ENCODE peak calls at places on chromosomes 4 and X, in nine cellular contexts. One of them, this sample, is unnamed.

GRCh38 chr4:71009796-71010588 is 16.5 kb downstream of the DCK start:
- DNase-seq in bronchial epithelial cell: peak; percentile 54
- DNase-seq in HCT116: peak; percentile 39
- DNase-seq in aorta: no peak
- DNase-seq in PC-3: peak; percentile 66
- DNase-seq in adrenal gland: no peak
- DNase-seq in foreskin fibroblast: no peak
- DNase-seq in uterus: no peak
- DNase-seq in fibroblast of lung: peak; percentile 43
- DNase-seq in this sample: no peak

GRCh38 chr4:151581575-151581974 is 172.6 kb downstream of the FHIP1A start:
- DNase-seq in bronchial epithelial cell: no peak
- DNase-seq in HCT116: no peak
- DNase-seq in aorta: no peak
- DNase-seq in PC-3: no peak
- DNase-seq in adrenal gland: no peak
- DNase-seq in foreskin fibroblast: no peak
- DNase-seq in uterus: no peak
- DNase-seq in fibroblast of lung: no peak
- DNase-seq in this sample: no peak

GRCh38 chr4:110487873-110488272 is 11.9 kb downstream of the ENPEP start:
- DNase-seq in bronchial epithelial cell: peak; percentile 29
- DNase-seq in HCT116: no peak
- DNase-seq in aorta: no peak
- DNase-seq in PC-3: peak; percentile 19
- DNase-seq in adrenal gland: no peak
- DNase-seq in foreskin fibroblast: no peak
- DNase-seq in uterus: no peak
- DNase-seq in fibroblast of lung: no peak
- DNase-seq in this sample: no peak

GRCh38 chr4:20432098-20432497 is 180.4 kb downstream of the SLIT2 start:
- DNase-seq in bronchial epithelial cell: no peak
- DNase-seq in HCT116: no peak
- DNase-seq in aorta: no peak
- DNase-seq in PC-3: no peak
- DNase-seq in adrenal gland: no peak
- DNase-seq in foreskin fibroblast: no peak
- DNase-seq in uterus: no peak
- DNase-seq in fibroblast of lung: peak; percentile 45
- DNase-seq in this sample: no peak

GRCh38 chr4:107838138-107838618 is 13.4 kb downstream of the SGMS2 start:
- DNase-seq in bronchial epithelial cell: peak; percentile 65
- DNase-seq in HCT116: no peak
- DNase-seq in aorta: no peak
- DNase-seq in PC-3: no peak
- DNase-seq in adrenal gland: no peak
- DNase-seq in foreskin fibroblast: peak; percentile 44
- DNase-seq in uterus: no peak
- DNase-seq in fibroblast of lung: no peak
- DNase-seq in this sample: no peak

GRCh38 chrX:150085881-150086280 is 147.6 kb upstream of the EOLA2 start:
- DNase-seq in bronchial epithelial cell: peak; percentile 20
- DNase-seq in HCT116: no peak
- DNase-seq in aorta: no peak
- DNase-seq in PC-3: peak; percentile 59
- DNase-seq in adrenal gland: no peak
- DNase-seq in foreskin fibroblast: no peak
- DNase-seq in uterus: no peak
- DNase-seq in fibroblast of lung: peak; percentile 70
- DNase-seq in this sample: no peak

GRCh38 chrX:9341305-9342201 is 123.3 kb upstream of the TBL1X start:
- DNase-seq in bronchial epithelial cell: no peak
- DNase-seq in HCT116: no peak
- DNase-seq in aorta: peak; percentile 93
- DNase-seq in PC-3: peak; percentile 59
- DNase-seq in adrenal gland: peak; percentile 72
- DNase-seq in foreskin fibroblast: no peak
- DNase-seq in uterus: peak; percentile 69
- DNase-seq in fibroblast of lung: peak; percentile 53
- DNase-seq in this sample: no peak

GRCh38 chrX:20906571-20906970 is 467.6 kb upstream of the CNKSR2 start:
- DNase-seq in bronchial epithelial cell: peak; percentile 82
- DNase-seq in HCT116: no peak
- DNase-seq in aorta: no peak
- DNase-seq in PC-3: peak; percentile 50
- DNase-seq in adrenal gland: no peak
- DNase-seq in foreskin fibroblast: no peak
- DNase-seq in uterus: no peak
- DNase-seq in fibroblast of lung: peak; percentile 1
- DNase-seq in this sample: no peak

GRCh38 chr4:158051401-158052235 is 121.2 kb downstream of the GASK1B start:
- DNase-seq in bronchial epithelial cell: no peak
- DNase-seq in HCT116: no peak
- DNase-seq in aorta: peak; percentile 56
- DNase-seq in PC-3: no peak
- DNase-seq in adrenal gland: no peak
- DNase-seq in foreskin fibroblast: peak; percentile 87
- DNase-seq in uterus: peak; percentile 62
- DNase-seq in fibroblast of lung: peak; percentile 97
- DNase-seq in this sample: peak; percentile 87

GRCh38 chr4:6180841-6181631 is 19.3 kb downstream of the JAKMIP1 start:
- DNase-seq in bronchial epithelial cell: no peak
- DNase-seq in HCT116: no peak
- DNase-seq in aorta: no peak
- DNase-seq in PC-3: no peak
- DNase-seq in adrenal gland: no peak
- DNase-seq in foreskin fibroblast: no peak
- DNase-seq in uterus: no peak
- DNase-seq in fibroblast of lung: no peak
- DNase-seq in this sample: no peak

GRCh38 chr4:113147498-113148231 is 98.2 kb downstream of the ANK2 start:
- DNase-seq in bronchial epithelial cell: no peak
- DNase-seq in HCT116: no peak
- DNase-seq in aorta: no peak
- DNase-seq in PC-3: no peak
- DNase-seq in adrenal gland: no peak
- DNase-seq in foreskin fibroblast: no peak
- DNase-seq in uterus: no peak
- DNase-seq in fibroblast of lung: no peak
- DNase-seq in this sample: no peak
- H3K4me3 ChIP-seq in bronchial epithelial cell: no peak overlapping the region
- H3K4me3 ChIP-seq in HCT116: no peak overlapping the region
- H3K4me3 ChIP-seq in aorta: peak overlapping the region; percentile 94
- H3K4me3 ChIP-seq in PC-3: no peak overlapping the region
- H3K4me3 ChIP-seq in adrenal gland: no peak overlapping the region
- H3K4me3 ChIP-seq in foreskin fibroblast: no peak overlapping the region
- H3K4me3 ChIP-seq in uterus: peak overlapping the region; percentile 31
- H3K4me3 ChIP-seq in fibroblast of lung: no peak overlapping the region
- H3K4me3 ChIP-seq in this sample: no peak overlapping the region

GRCh38 chr4:153521467-153521866 is 55.3 kb downstream of the TMEM131L start:
- DNase-seq in bronchial epithelial cell: no peak
- DNase-seq in HCT116: no peak
- DNase-seq in aorta: no peak
- DNase-seq in PC-3: no peak
- DNase-seq in adrenal gland: no peak
- DNase-seq in foreskin fibroblast: no peak
- DNase-seq in uterus: no peak
- DNase-seq in fibroblast of lung: no peak
- DNase-seq in this sample: no peak
- H3K4me3 ChIP-seq in bronchial epithelial cell: no peak overlapping the region
- H3K4me3 ChIP-seq in HCT116: no peak overlapping the region
- H3K4me3 ChIP-seq in aorta: no peak overlapping the region
- H3K4me3 ChIP-seq in PC-3: no peak overlapping the region
- H3K4me3 ChIP-seq in adrenal gland: no peak overlapping the region
- H3K4me3 ChIP-seq in foreskin fibroblast: no peak overlapping the region
- H3K4me3 ChIP-seq in uterus: no peak overlapping the region
- H3K4me3 ChIP-seq in fibroblast of lung: no peak overlapping the region
- H3K4me3 ChIP-seq in this sample: no peak overlapping the region

DNA sequence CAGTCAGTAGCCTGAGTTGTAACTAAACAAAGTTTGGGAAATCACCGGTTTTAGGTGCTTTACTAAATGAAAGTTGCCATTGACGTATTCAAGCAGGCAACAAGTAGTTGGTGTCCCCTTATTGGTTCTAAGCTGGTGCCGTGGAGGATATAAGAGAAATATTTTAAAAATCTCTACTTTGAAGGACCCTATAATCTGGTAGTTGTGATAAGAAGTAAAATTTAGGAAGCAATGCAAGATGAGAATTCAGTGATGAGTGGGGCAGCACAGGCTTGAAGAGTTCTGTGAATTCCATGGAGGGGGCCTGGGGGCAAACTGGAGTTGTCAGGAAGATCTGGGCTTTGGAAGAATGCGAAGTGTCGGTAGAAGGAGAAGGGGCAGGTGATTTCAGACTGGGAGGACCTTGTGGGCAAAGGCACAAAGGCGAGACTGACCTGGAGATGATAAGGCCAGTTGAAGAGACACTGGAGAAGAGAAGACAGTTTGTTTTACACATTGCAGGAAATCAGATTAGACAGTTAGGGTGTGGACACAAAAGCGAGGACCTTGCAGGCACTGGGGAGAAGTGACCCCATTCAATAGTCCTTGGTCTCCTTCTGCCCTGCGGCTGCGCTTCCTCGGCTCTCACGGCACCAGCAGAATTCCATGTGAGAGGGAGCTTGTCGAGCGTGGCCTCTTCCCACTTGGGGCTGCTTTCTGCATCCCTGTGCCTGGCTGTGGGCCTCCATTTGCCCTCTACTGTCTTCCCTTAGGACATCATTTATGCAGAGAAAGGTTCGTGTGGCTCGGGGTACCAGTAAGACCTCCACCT is 1.3 kb downstream of the RHOH start:
- DNase-seq in bronchial epithelial cell: no peak
- DNase-seq in HCT116: no peak
- DNase-seq in aorta: no peak
- DNase-seq in PC-3: no peak
- DNase-seq in adrenal gland: no peak
- DNase-seq in foreskin fibroblast: no peak
- DNase-seq in uterus: no peak
- DNase-seq in fibroblast of lung: no peak
- DNase-seq in this sample: no peak
- H3K4me3 ChIP-seq in bronchial epithelial cell: no peak overlapping the region
- H3K4me3 ChIP-seq in HCT116: no peak overlapping the region
- H3K4me3 ChIP-seq in aorta: no peak overlapping the region
- H3K4me3 ChIP-seq in PC-3: no peak overlapping the region
- H3K4me3 ChIP-seq in adrenal gland: no peak overlapping the region
- H3K4me3 ChIP-seq in foreskin fibroblast: no peak overlapping the region
- H3K4me3 ChIP-seq in uterus: no peak overlapping the region
- H3K4me3 ChIP-seq in fibroblast of lung: no peak overlapping the region
- H3K4me3 ChIP-seq in this sample: no peak overlapping the region

DNA sequence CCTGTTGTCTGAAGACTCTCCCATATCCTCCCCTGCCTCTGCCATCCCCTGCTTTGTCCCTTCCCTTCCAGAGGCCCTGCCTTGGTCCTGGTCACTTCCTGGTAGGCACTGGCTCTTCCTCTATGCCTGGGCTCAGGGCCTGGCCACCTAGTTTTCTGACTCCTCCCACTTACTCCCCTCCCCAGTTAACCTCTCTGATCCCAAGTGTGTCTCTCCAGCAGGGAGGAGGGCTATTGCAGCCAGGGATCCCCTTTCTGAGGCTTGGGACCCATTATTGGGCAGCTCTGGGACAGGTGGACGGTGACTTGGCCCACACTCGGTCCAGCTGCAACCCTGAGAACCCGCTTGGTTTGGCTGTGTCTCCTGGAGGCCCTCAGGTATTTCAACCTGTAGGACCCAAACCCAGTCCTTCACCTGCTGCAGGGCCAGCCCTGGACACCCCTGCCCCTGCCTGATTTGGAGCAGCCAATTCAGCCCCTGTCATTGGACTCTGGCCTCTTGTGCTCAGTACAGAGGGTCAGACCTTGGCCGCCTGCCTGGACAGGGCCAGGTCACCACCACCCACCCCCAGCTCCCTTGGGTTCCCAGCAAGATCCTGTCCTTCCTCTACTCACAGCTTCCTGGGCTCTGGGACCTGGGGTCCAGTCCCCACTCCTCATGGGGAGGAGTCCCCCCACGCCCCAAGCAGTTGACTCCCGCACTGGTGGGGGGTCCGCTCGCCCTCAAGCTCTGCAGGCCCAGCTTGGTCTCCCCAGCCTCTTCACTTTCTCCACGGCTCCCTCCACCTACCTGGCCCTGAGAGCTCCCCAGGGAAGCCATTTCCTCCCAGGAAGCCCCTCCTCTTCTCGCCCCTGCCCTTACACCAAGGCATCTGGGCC is 1.1 kb upstream of the SH3BP2 start:
- DNase-seq in bronchial epithelial cell: no peak
- DNase-seq in HCT116: no peak
- DNase-seq in aorta: peak; percentile 46
- DNase-seq in PC-3: no peak
- DNase-seq in adrenal gland: peak; percentile 26
- DNase-seq in foreskin fibroblast: no peak
- DNase-seq in uterus: peak; percentile 23
- DNase-seq in fibroblast of lung: no peak
- DNase-seq in this sample: no peak
- H3K4me3 ChIP-seq in bronchial epithelial cell: no peak overlapping the region
- H3K4me3 ChIP-seq in HCT116: no peak overlapping the region
- H3K4me3 ChIP-seq in aorta: no peak overlapping the region
- H3K4me3 ChIP-seq in PC-3: no peak overlapping the region
- H3K4me3 ChIP-seq in adrenal gland: no peak overlapping the region
- H3K4me3 ChIP-seq in foreskin fibroblast: no peak overlapping the region
- H3K4me3 ChIP-seq in uterus: no peak overlapping the region
- H3K4me3 ChIP-seq in fibroblast of lung: no peak overlapping the region
- H3K4me3 ChIP-seq in this sample: no peak overlapping the region

GRCh38 chr4:24794916-24795665 is at the start of gene SOD3:
- DNase-seq in bronchial epithelial cell: peak; percentile 43
- DNase-seq in HCT116: no peak
- DNase-seq in aorta: peak; percentile 94
- DNase-seq in PC-3: peak; percentile 86
- DNase-seq in adrenal gland: peak; percentile 80
- DNase-seq in foreskin fibroblast: peak; percentile 84
- DNase-seq in uterus: peak; percentile 89
- DNase-seq in fibroblast of lung: peak; percentile 91
- DNase-seq in this sample: no peak
- H3K4me3 ChIP-seq in bronchial epithelial cell: no peak within 1 kb of the TSS
- H3K4me3 ChIP-seq in HCT116: no peak within 1 kb of the TSS
- H3K4me3 ChIP-seq in aorta: peak within 1 kb of the TSS; percentile 13
- H3K4me3 ChIP-seq in PC-3: peak within 1 kb of the TSS; percentile 63
- H3K4me3 ChIP-seq in adrenal gland: no peak within 1 kb of the TSS
- H3K4me3 ChIP-seq in foreskin fibroblast: peak within 1 kb of the TSS; percentile 66
- H3K4me3 ChIP-seq in uterus: peak within 1 kb of the TSS; percentile 26
- H3K4me3 ChIP-seq in fibroblast of lung: peak within 1 kb of the TSS; percentile 23
- H3K4me3 ChIP-seq in this sample: no peak within 1 kb of the TSS